ENCODE peak calls at places on chromosomes 16 and 17, in six cellular contexts. W is NT2/D1, C is H1, U is GM12878, Q is K562, Z is HepG2. D is an unnamed sample.

GRCh38 chr17:39923836-39924690 is 3.3 kb downstream of the ORMDL3 start:
- DNase-seq in U (no peak), W (no peak), Q (no peak), C (no peak), Z (peak; percentile 97), D (no peak)

GRCh38 chr17:31190351-31190750 is 95.6 kb downstream of the NF1 start:
- DNase-seq in Z (no peak), C (no peak), W (no peak), U (no peak), Q (no peak), D (no peak)

GRCh38 chr17:17264430-17264829 is 16.6 kb downstream of the COPS3 start:
- DNase-seq in C (no peak), U (no peak), W (no peak), Z (no peak), Q (no peak), D (no peak)

GRCh38 chr16:57039148-57039812 is 49.9 kb downstream of the NLRC5 start:
- DNase-seq in U (peak; percentile 65), W (no peak), Q (no peak), Z (no peak), C (no peak), D (no peak)

GRCh38 chr17:75762513-75763268 is 2.3 kb downstream of the GALK1 start:
- DNase-seq in Z (no peak), U (no peak), W (no peak), C (no peak), Q (no peak), D (no peak)

GRCh38 chr17:42402121-42402516 is 13.9 kb upstream of the STAT3 start:
- DNase-seq in Q (no peak), U (no peak), W (no peak), Z (no peak), C (no peak), D (no peak)

GRCh38 chr17:36937961-36938565 is 788 bp downstream of the LHX1 start:
- DNase-seq in Q (no peak), W (no peak), Z (no peak), U (no peak), C (peak; percentile 76), D (no peak)

GRCh38 chr17:38844261-38844757 is 9.2 kb downstream of the RPL23 start:
- DNase-seq in Q (no peak), C (no peak), Z (peak; percentile 51), U (no peak), W (no peak), D (no peak)

DNA sequence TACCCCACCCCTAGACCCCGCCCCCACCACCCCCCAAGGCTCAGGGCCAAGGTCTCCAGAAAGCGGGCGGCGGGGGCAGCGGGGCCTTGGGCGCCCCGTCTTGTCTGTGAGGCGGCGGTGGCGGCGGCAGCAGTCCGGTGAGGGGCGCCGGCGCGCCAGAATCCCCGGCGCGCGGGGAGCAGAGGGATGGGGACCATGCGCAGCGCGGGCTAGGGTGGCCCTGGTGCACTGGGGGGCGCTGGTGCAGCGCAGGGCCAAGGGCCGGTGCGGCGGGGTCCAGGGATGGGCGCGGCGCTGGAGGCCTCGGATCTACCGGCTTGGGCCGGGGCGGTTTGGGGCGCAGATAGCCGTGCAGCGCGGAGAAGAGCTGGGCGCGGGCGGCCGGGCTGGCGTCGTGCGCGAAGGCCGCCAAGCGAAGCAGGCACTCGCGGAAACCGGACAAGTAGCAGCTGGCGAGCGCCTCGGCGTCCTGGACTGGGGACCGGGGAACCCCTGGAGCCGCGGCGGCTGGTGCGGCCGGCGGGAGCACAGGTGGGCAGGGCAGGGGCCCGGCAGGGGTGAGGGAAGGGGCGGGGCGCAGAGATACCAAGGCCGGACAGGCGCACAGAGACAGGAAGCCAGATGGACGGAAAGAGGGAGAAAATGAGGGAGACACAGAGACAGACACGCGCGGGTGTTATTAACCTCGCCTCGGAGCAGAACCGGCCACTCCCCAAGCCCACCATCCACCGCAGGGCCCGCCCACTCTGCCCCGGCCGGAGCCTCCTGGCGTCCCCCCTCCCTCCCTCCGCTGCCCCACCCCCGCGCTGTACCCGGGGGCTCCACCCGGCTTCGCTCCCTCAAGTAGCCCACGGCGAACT is 2.1 kb downstream of the HES7 start:
- DNase-seq in Q (peak; percentile 71), W (no peak), Z (no peak), U (no peak), C (peak; percentile 90), D (peak; percentile 51)
- H3K4me1 ChIP-seq in Q (peaks cover 66% of the 10 kb centered on the region), W (peaks cover 4% of the 10 kb centered on the region), Z (peaks cover 65% of the 10 kb centered on the region), U (peaks cover 39% of the 10 kb centered on the region), C (peaks cover 13% of the 10 kb centered on the region), D (peaks cover 29% of the 10 kb centered on the region)

GRCh38 chr16:86895609-86896008 is 317.3 kb downstream of the FOXL1 start:
- DNase-seq in U (no peak), W (no peak), Z (no peak), Q (no peak), C (no peak), D (no peak)

GRCh38 chr16:86893513-86893912 is 315.2 kb downstream of the FOXL1 start:
- DNase-seq in W (no peak), C (no peak), U (no peak), Q (no peak), Z (no peak), D (no peak)

GRCh38 chr16:86894925-86895324 is 316.6 kb downstream of the FOXL1 start:
- DNase-seq in Z (no peak), C (no peak), W (no peak), U (no peak), Q (no peak), D (no peak)

GRCh38 chr16:86892509-86892908 is 314.2 kb downstream of the FOXL1 start:
- DNase-seq in Q (no peak), Z (no peak), W (no peak), C (no peak), U (no peak), D (no peak)

DNA sequence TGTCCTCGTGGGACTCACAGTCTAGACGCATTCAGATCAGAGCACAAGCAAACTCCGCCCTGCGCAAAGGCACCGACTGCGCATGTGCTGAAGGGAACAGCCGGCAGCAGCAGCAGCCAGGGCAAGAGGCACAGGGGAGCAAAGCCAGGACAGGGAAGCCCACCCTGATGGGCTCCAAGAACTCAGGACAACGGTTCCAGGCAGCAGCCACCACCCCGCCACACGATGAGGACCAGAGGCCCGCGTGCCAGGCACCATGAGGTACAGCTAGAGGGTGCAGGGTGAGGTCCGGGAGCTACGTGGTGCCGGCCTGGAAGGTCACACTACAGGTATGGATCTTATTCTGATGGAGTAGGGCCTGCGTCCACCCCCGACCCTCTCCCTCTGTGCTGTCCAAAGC is 315.8 kb downstream of the FOXL1 start:
- DNase-seq in C (no peak), U (no peak), Q (no peak), W (no peak), Z (no peak), D (no peak)
- H3K9ac ChIP-seq in C (no peak overlapping the region), U (no peak overlapping the region), Q (no peak overlapping the region), W (no peak overlapping the region), Z (no peak overlapping the region), D (no peak overlapping the region)

DNA sequence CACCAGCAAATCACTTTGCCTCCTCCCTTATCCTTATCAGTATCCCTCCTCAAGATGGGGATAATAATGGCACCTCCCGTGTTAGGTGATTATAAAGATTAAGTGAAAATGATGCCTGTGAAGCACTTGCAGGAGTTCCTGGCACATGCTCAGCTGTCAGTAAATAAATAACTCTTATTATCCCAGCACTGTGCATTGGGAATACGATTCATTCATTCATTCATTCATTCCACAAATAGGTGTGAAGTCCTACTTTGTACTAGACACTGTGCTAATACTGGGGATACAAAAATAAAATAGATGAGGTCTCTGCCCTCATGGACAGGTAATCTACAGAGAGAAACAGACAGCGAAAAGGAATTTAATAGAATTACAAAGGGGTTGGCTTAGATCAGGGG is 2.0 kb downstream of the XYLT2 start:
- DNase-seq in W (no peak), U (no peak), Z (no peak), Q (no peak), C (no peak), D (no peak)
- TF ChIP-seq ZNF274 in W (no peak), U (no peak), Z (no peak), Q (no peak), C (no peak), D (no peak)

GRCh38 chr17:2071024-2071385 is 16.1 kb downstream of the HIC1 start:
- DNase-seq in C (no peak), U (no peak), W (no peak), Q (no peak), Z (no peak), D (no peak)
- H3K4me1 ChIP-seq in C (peaks cover 17% of the 10 kb centered on the region), U (peaks cover 48% of the 10 kb centered on the region), W (peaks cover 36% of the 10 kb centered on the region), Q (peaks cover 4% of the 10 kb centered on the region), Z (peaks cover 28% of the 10 kb centered on the region), D (peaks cover 14% of the 10 kb centered on the region)

GRCh38 chr17:72123964-72124791 is 3.4 kb downstream of the SOX9 start:
- DNase-seq in C (peak; percentile 60), U (no peak), W (no peak), Z (no peak), Q (no peak), D (no peak)

GRCh38 chr17:72123496-72123963 is 2.7 kb downstream of the SOX9 start:
- DNase-seq in W (no peak), U (no peak), Z (no peak), C (peak; percentile 60), Q (no peak), D (no peak)

GRCh38 chr17:72126575-72127486 is 6.0 kb downstream of the SOX9 start:
- DNase-seq in C (no peak), U (no peak), Z (peak; percentile 95), W (no peak), Q (no peak), D (peak; percentile 91)

GRCh38 chr17:72125226-72125651 is 4.4 kb downstream of the SOX9 start:
- DNase-seq in U (no peak), W (no peak), C (no peak), Z (peak; percentile 77), Q (no peak), D (no peak)

GRCh38 chr17:72125742-72126141 is 4.9 kb downstream of the SOX9 start:
- DNase-seq in W (no peak), Z (peak; percentile 32), C (no peak), U (no peak), Q (no peak), D (no peak)
- H3K9ac ChIP-seq in W (no peak overlapping the region), Z (no peak overlapping the region), C (no peak overlapping the region), U (no peak overlapping the region), Q (no peak overlapping the region), D (peak overlapping the region; percentile 30)

DNA sequence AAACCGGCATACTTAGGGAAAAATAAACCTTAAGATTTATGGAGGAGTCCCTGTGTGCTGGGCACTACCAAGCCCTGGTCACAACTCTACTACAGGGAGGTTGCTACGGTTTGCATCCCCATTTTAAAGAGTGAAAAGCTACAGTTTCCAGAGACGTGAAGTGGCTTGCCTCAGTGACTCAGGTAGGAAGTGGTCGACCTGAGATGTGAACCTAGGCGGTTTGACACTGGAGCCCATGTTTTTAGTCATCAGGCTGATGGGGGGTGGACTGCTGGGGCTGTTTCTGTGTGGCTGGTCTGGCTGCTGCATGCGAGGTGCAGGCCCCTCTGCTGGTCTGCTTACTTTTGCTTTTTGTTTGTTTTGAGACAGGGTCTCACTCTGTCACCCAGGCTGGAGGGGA is 6.6 kb downstream of the COX6A2 start:
- DNase-seq in Z (no peak), U (peak; percentile 34), C (no peak), Q (no peak), W (no peak), D (no peak)
- TF ChIP-seq ZNF274 in Z (no peak), U (no peak), C (peak; percentile 24), Q (no peak), W (peak; percentile 69), D (no peak)

GRCh38 chr17:4587195-4587594 is 2.9 kb downstream of the SMTNL2 start:
- DNase-seq in W (no peak), C (no peak), Q (no peak), U (no peak), Z (no peak), D (no peak)
- H3K4me1 ChIP-seq in W (peaks cover 20% of the 10 kb centered on the region), C (peaks cover 19% of the 10 kb centered on the region), Q (peaks cover 25% of the 10 kb centered on the region), U (no peaks in the 10 kb centered on the region), Z (peaks cover 36% of the 10 kb centered on the region), D (peaks cover 32% of the 10 kb centered on the region)